ENCODE peak calls at places on chromosomes 4 and X, in eight cellular contexts. T is H7, W is germinal center, F is left lung, B is nephron progenitor cell, N is Right ventricle myocardium inferior, P is occipital lobe, D is right atrium auricular region. Y is an unnamed sample.

GRCh38 chr4:152957437-152958185 is 21.5 kb downstream of the FHDC1 start:
- DNase-seq in T (no peak), W (no peak), F (no peak), B (peak; percentile 16), N (no peak), P (no peak), D (no peak), Y (peak; percentile 47)

GRCh38 chrX:102651242-102651967 is at the start of gene GPRASP1:
- DNase-seq in T (peak; percentile 59), W (no peak), F (peak; percentile 79), B (peak; percentile 67), N (peak; percentile 66), P (peak; percentile 43), D (peak; percentile 69), Y (peak; percentile 77)

GRCh38 chr4:15543537-15544195 is 74.0 kb downstream of the CC2D2A start:
- DNase-seq in T (peak; percentile 36), W (no peak), F (no peak), B (no peak), N (no peak), P (no peak), D (no peak), Y (no peak)

GRCh38 chrX:73400136-73400748 is 46.6 kb upstream of the CDX4 start:
- DNase-seq in T (peak; percentile 4), W (no peak), F (no peak), B (no peak), N (no peak), P (no peak), D (no peak), Y (peak; percentile 10)

GRCh38 chr4:101205878-101206277 is 141.4 kb downstream of the PPP3CA start:
- DNase-seq in T (no peak), W (no peak), F (no peak), B (no peak), N (no peak), P (no peak), D (no peak), Y (no peak)

GRCh38 chrX:118047446-118048186 is 69.0 kb downstream of the KLHL13 start:
- DNase-seq in T (no peak), W (no peak), F (no peak), B (no peak), N (no peak), P (no peak), D (no peak), Y (no peak)

GRCh38 chrX:86002076-86002896 is 45.1 kb downstream of the CHM start:
- DNase-seq in T (no peak), W (no peak), F (peak; percentile 44), B (peak; percentile 64), N (no peak), P (no peak), D (no peak), Y (peak; percentile 95)

GRCh38 chr4:175373031-175373430 is 439.0 kb downstream of the GPM6A start:
- DNase-seq in T (no peak), W (no peak), F (no peak), B (no peak), N (no peak), P (no peak), D (no peak), Y (no peak)

GRCh38 chr4:13484749-13485345 is 707 bp upstream of the RAB28 start:
- DNase-seq in T (no peak), W (no peak), F (no peak), B (no peak), N (no peak), P (no peak), D (no peak), Y (no peak)

GRCh38 chr4:130668859-130669258 is 1572.9 kb downstream of the C4orf33 start:
- DNase-seq in T (no peak), W (no peak), F (no peak), B (no peak), N (no peak), P (no peak), D (no peak), Y (no peak)

GRCh38 chr4:122874194-122874593 is 47.6 kb downstream of the FGF2 start:
- DNase-seq in T (no peak), W (no peak), F (no peak), B (no peak), N (no peak), P (no peak), D (no peak), Y (no peak)

GRCh38 chr4:74217365-74217764 is 59.4 kb downstream of the MTHFD2L start:
- DNase-seq in T (no peak), W (no peak), F (no peak), B (no peak), N (no peak), P (no peak), D (no peak), Y (no peak)

GRCh38 chrX:53449632-53450031 is 15.5 kb upstream of the HSD17B10 start:
- DNase-seq in T (no peak), W (no peak), F (no peak), B (no peak), N (no peak), P (no peak), D (no peak), Y (no peak)

GRCh38 chr4:137124278-137124932 is 407.9 kb downstream of the PCDH18 start:
- DNase-seq in T (peak; percentile 10), W (no peak), F (no peak), B (no peak), N (no peak), P (no peak), D (no peak), Y (peak; percentile 4)

GRCh38 chr4:89562715-89563114 is 255.1 kb upstream of the GPRIN3 start:
- DNase-seq in T (no peak), W (no peak), F (no peak), B (no peak), N (no peak), P (no peak), D (no peak), Y (no peak)

GRCh38 chrX:13938766-13939530 is 90.7 kb downstream of the GEMIN8 start:
- DNase-seq in T (peak; percentile 60), W (no peak), F (no peak), B (no peak), N (no peak), P (no peak), D (no peak), Y (peak; percentile 66)

GRCh38 chr4:54660591-54660990 is 2.8 kb downstream of the KIT start:
- DNase-seq in T (no peak), W (no peak), F (no peak), B (no peak), N (no peak), P (no peak), D (no peak), Y (no peak)

GRCh38 chr4:184980261-184980660 is 38.0 kb upstream of the HELT start:
- DNase-seq in T (no peak), W (no peak), F (no peak), B (no peak), N (no peak), P (no peak), D (no peak), Y (no peak)

GRCh38 chr4:141676087-141676486 is 39.7 kb downstream of the IL15 start:
- DNase-seq in T (no peak), W (no peak), F (no peak), B (no peak), N (no peak), P (no peak), D (no peak), Y (no peak)

GRCh38 chrX:134544614-134545255 is 84.8 kb downstream of the HPRT1 start:
- DNase-seq in T (peak; percentile 78), W (no peak), F (peak; percentile 69), B (peak; percentile 53), N (peak; percentile 51), P (no peak), D (peak; percentile 44), Y (peak; percentile 79)

GRCh38 chrX:34956915-34957314 is 14.3 kb downstream of the FAM47B start:
- DNase-seq in T (no peak), W (no peak), F (no peak), B (no peak), N (no peak), P (no peak), D (no peak), Y (no peak)

GRCh38 chrX:14361430-14361829 is 167.9 kb upstream of the GLRA2 start:
- DNase-seq in T (no peak), W (no peak), F (no peak), B (no peak), N (no peak), P (no peak), D (no peak), Y (no peak)

GRCh38 chr4:153950100-153950979 is 161.5 kb upstream of the SFRP2 start:
- DNase-seq in T (no peak), W (no peak), F (no peak), B (no peak), N (no peak), P (no peak), D (no peak), Y (no peak)

GRCh38 chr4:16289872-16290554 is 63.7 kb upstream of the TAPT1 start:
- DNase-seq in T (peak; percentile 34), W (peak; percentile 36), F (no peak), B (peak; percentile 17), N (no peak), P (no peak), D (no peak), Y (no peak)

GRCh38 chr4:94448815-94449375 is 2.8 kb upstream of the PDLIM5 start:
- DNase-seq in T (no peak), W (no peak), F (no peak), B (no peak), N (no peak), P (no peak), D (no peak), Y (no peak)

GRCh38 chr4:20532096-20532495 is 168.2 kb upstream of the PACRGL start:
- DNase-seq in T (no peak), W (no peak), F (no peak), B (no peak), N (no peak), P (no peak), D (no peak), Y (no peak)

GRCh38 chr4:102693266-102693850 is 67.4 kb downstream of the MANBA start:
- DNase-seq in T (no peak), W (no peak), F (no peak), B (no peak), N (no peak), P (no peak), D (no peak), Y (no peak)